ENCODE peak calls at places on chromosomes 4 and X, in eight cellular contexts. C is NCI-H1092, P is T-cell, T is HCT116, V is adipocyte, W is Right ventricle myocardium superior, Q is mesenchymal stem cell, H is coronary artery. B is an unnamed sample.

GRCh38 chr4:123952530-123953274 is 556.1 kb downstream of the SPRY1 start:
- DNase-seq in P (no peak), W (no peak), Q (no peak), V (no peak), T (no peak), C (no peak), H (no peak), B (no peak)

GRCh38 chrX:19673334-19674040 is 158.2 kb upstream of the MAP3K15 start:
- DNase-seq in T (peak), H (peak), Q (peak), C (no peak), W (peak), P (no peak), V (peak), B (peak)

GRCh38 chr4:165302658-165303057 is 24.8 kb upstream of the MSMO1 start:
- DNase-seq in V (no peak), W (no peak), C (no peak), T (no peak), H (no peak), Q (no peak), P (no peak), B (no peak)

GRCh38 chrX:38262715-38263620 is 42.3 kb upstream of the SRPX start:
- DNase-seq in W (no peak), C (no peak), T (no peak), V (peak), Q (peak), P (no peak), H (no peak), B (peak)

GRCh38 chr4:3342182-3342854 is 49.5 kb downstream of the RGS12 start:
- DNase-seq in W (peak), H (no peak), C (peak), V (peak), Q (peak), P (peak), T (no peak), B (no peak)

GRCh38 chr4:122784261-122784660 is 42.4 kb upstream of the FGF2 start:
- DNase-seq in P (no peak), H (no peak), Q (no peak), T (no peak), W (no peak), V (no peak), C (no peak), B (no peak)

GRCh38 chr4:7607156-7607910 is 172.6 kb upstream of the PSAPL1 start:
- DNase-seq in H (no peak), Q (no peak), V (no peak), W (no peak), P (no peak), T (no peak), C (no peak), B (no peak)

GRCh38 chr4:136599890-136600289 is 932.4 kb downstream of the PCDH18 start:
- DNase-seq in Q (no peak), W (no peak), T (no peak), C (no peak), P (no peak), H (no peak), V (no peak), B (no peak)

GRCh38 chrX:150456466-150456865 is 93.3 kb downstream of the MAMLD1 start:
- DNase-seq in T (no peak), H (no peak), V (no peak), W (no peak), P (no peak), Q (no peak), C (no peak), B (no peak)

GRCh38 chr4:56739104-56739777 is 58.1 kb upstream of the HOPX start:
- DNase-seq in P (no peak), V (peak), Q (no peak), W (no peak), H (no peak), C (no peak), T (no peak), B (no peak)

GRCh38 chr4:21139327-21139726 is 439.1 kb downstream of the PACRGL start:
- DNase-seq in P (no peak), W (no peak), C (no peak), T (no peak), V (no peak), H (no peak), Q (no peak), B (no peak)

GRCh38 chrX:15854080-15854655 is 445 bp downstream of the AP1S2 start:
- DNase-seq in H (peak), Q (peak), W (peak), T (no peak), V (peak), P (peak), C (no peak), B (peak)

GRCh38 chr4:133150643-133151300 is 1.7 kb downstream of the PCDH10 start:
- DNase-seq in C (no peak), W (peak), Q (peak), H (peak), V (peak), P (no peak), T (no peak), B (peak)